ENCODE peak calls at places on chromosomes 11 and 22, in six cellular contexts. V is GM20000, G is cardiac fibroblast, X is AG10803, S is epithelial cell of esophagus, C is GM23338. R is an unnamed sample.

GRCh38 chr11:57456960-57457642 is 3.2 kb upstream of the RTN4RL2 start:
- DNase-seq in V (peak), G (peak), X (peak), S (peak), C (peak), R (peak)

GRCh38 chr11:94398101-94398500 is 3.1 kb downstream of the GPR83 start:
- DNase-seq in V (no peak), G (no peak), X (no peak), S (no peak), C (no peak), R (no peak)

GRCh38 chr11:8775341-8776133 is 92.9 kb downstream of the RPL27A start:
- DNase-seq in V (no peak), G (no peak), X (peak), S (peak), C (no peak), R (no peak)

GRCh38 chr11:34065505-34066203 is 14.1 kb downstream of the CAPRIN1 start:
- DNase-seq in V (no peak), G (peak), X (no peak), S (no peak), C (peak), R (no peak)

GRCh38 chr22:26610072-26610958 is 7.5 kb downstream of the CRYBB1 start:
- DNase-seq in V (peak), G (peak), X (peak), S (peak), C (no peak), R (peak)

GRCh38 chr22:43396934-43397457 is 14.8 kb upstream of the MPPED1 start:
- DNase-seq in V (no peak), G (no peak), X (no peak), S (no peak), C (no peak), R (no peak)

GRCh38 chr11:127345819-127346459 is 345.4 kb upstream of the KIRREL3 start:
- DNase-seq in V (peak), G (peak), X (peak), S (peak), C (peak), R (peak)

GRCh38 chr11:12705874-12706273 is 31.7 kb downstream of the TEAD1 start:
- DNase-seq in V (no peak), G (peak), X (peak), S (peak), C (no peak), R (peak)

GRCh38 chr22:46522743-46523300 is 14.6 kb downstream of the CELSR1 start:
- DNase-seq in V (no peak), G (no peak), X (no peak), S (no peak), C (no peak), R (no peak)

GRCh38 chr11:121089566-121089965 is 11.5 kb upstream of the TECTA start:
- DNase-seq in V (no peak), G (no peak), X (no peak), S (no peak), C (no peak), R (no peak)

GRCh38 chr22:32579533-32580220 is 105.1 kb downstream of the FBXO7 start:
- DNase-seq in V (no peak), G (no peak), X (peak), S (no peak), C (no peak), R (no peak)

GRCh38 chr11:86639172-86639571 is 33.2 kb downstream of the ME3 start:
- DNase-seq in V (no peak), G (no peak), X (no peak), S (no peak), C (no peak), R (no peak)

GRCh38 chr11:132402056-132402684 is 1031.8 kb downstream of the NTM start:
- DNase-seq in V (peak), G (peak), X (peak), S (peak), C (peak), R (no peak)

GRCh38 chr22:26585104-26585790 is 4.7 kb downstream of the TPST2 start:
- DNase-seq in V (no peak), G (peak), X (peak), S (peak), C (no peak), R (peak)

GRCh38 chr11:2883717-2884423 is 1.7 kb downstream of the CDKN1C start:
- DNase-seq in V (no peak), G (no peak), X (no peak), S (no peak), C (peak), R (no peak)

GRCh38 chr11:2886191-2886894 is 768 bp upstream of the CDKN1C start:
- DNase-seq in V (no peak), G (no peak), X (no peak), S (no peak), C (peak), R (no peak)

GRCh38 chr11:2884424-2884815 is 1.2 kb downstream of the CDKN1C start:
- DNase-seq in V (no peak), G (no peak), X (peak), S (no peak), C (no peak), R (no peak)

GRCh38 chr11:2885676-2886081 is at the start of gene CDKN1C:
- DNase-seq in V (peak), G (peak), X (peak), S (peak), C (peak), R (peak)

DNA sequence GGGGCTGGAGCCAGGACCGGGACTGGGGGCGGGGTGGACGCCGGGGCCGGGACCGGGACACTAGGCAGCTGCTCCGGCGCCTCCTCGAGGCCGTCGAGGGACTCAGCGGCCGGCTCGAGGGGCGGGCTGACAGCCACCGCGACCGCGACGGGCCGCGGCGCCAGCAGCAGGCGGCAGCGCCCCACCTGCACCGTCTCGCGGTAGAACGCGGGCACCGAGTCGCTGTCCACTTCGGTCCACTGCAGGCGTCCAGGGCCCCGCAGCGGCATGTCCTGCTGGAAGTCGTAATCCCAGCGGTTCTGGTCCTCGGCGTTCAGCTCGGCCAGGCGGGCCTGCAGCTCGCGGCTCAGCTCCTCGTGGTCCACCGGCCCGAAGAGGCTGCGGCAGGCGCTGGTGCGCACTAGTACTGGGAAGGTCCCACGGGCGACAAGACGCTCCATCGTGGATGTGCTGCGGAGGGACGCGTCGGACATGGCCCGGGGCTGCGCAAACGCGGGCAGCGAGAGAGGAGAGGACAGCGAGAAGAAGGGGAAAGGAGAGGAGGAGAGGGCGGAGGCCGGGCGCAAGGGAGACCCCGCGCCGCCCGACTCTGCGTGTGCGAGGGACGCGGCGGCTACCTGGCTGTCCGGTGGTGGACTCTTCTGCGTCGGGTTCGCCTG is 429 bp downstream of the CDKN1C start:
- DNase-seq in V (peak), G (peak), X (peak), S (peak), C (peak), R (peak)
- TF ChIP-seq CTCF in V (peak), G (no peak), X (peak), S (no peak), C (no peak), R (no peak)

GRCh38 chr11:1125803-1126202 is 31.9 kb upstream of the MUC5AC start:
- DNase-seq in V (peak), G (no peak), X (no peak), S (no peak), C (no peak), R (no peak)
- TF ChIP-seq CTCF in V (no peak), G (no peak), X (no peak), S (no peak), C (no peak), R (no peak)

GRCh38 chr11:37857726-37858125 is 1259.7 kb upstream of the RAG2 start:
- DNase-seq in V (no peak), G (no peak), X (no peak), S (no peak), C (peak), R (no peak)

GRCh38 chr11:37861671-37862070 is 1263.6 kb upstream of the RAG2 start:
- DNase-seq in V (no peak), G (no peak), X (no peak), S (no peak), C (no peak), R (no peak)

GRCh38 chr11:37858398-37858797 is 1260.4 kb upstream of the RAG2 start:
- DNase-seq in V (no peak), G (peak), X (no peak), S (peak), C (no peak), R (peak)
- TF ChIP-seq CTCF in V (no peak), G (no peak), X (no peak), S (peak), C (peak), R (peak)

GRCh38 chr22:50233223-50233622 is 11.6 kb downstream of the TUBGCP6 start:
- DNase-seq in V (no peak), G (no peak), X (no peak), S (no peak), C (no peak), R (no peak)

GRCh38 chr22:50236731-50237409 is 8.0 kb downstream of the TUBGCP6 start:
- DNase-seq in V (no peak), G (peak), X (no peak), S (peak), C (peak), R (no peak)

GRCh38 chr22:50228366-50228765 is 16.5 kb downstream of the TUBGCP6 start:
- DNase-seq in V (no peak), G (no peak), X (no peak), S (no peak), C (no peak), R (no peak)

GRCh38 chr22:50229370-50229769 is 15.5 kb downstream of the TUBGCP6 start:
- DNase-seq in V (no peak), G (no peak), X (no peak), S (no peak), C (no peak), R (no peak)

DNA sequence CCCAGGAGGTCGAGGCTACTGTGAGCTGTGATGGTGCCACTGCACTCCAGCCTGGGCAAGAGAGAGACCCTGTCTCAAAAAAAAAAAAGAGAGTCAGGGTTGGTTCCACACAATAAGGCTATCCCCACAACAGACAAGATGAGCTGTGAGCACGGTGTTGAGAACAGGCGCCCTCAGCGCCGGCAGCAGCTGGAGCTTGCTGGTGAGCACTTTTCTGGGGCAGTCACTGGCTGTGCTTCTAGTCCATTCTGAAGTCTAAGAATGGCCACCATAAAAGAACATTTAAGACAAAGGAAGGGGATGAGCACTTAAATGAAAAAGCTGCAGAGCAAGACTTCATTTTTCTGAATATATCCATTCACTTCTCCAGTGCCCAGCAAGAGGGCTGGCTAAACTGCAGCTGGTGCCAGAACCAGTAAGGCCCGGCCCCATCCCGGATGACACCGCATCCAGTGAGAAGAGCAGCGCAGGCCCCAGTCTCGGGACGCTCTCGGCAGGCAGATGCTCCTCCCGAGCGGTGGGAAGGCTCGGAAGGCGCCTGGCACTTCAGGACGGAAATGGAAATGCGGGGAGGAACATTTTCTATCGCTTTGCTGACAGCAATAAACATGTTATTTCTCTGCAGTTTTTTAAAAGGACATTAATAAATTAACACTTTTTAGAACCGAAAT is 12.2 kb downstream of the TUBGCP6 start:
- DNase-seq in V (no peak), G (no peak), X (no peak), S (no peak), C (no peak), R (no peak)
- TF ChIP-seq CTCF in V (no peak), G (no peak), X (no peak), S (no peak), C (no peak), R (no peak)

DNA sequence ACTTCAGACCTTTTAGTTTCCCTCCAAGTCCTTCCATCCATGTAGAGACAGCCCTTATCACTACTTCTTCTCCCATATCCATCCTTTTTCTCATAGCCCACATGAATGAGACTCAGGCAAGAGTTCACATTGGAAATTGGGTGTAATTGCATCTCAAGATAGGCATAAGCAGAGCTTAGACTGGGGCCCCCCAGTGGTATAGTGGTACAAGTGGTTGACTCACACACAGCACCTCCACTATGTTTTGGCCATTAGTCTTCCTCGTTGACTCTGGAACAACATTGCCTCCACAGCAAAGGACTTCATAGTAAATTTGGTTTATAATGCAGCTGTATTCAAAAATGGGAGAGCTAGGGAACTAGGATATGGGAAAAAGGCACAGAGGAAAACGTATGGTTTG is 2.6 kb downstream of the UBQLN3 start:
- DNase-seq in V (no peak), G (no peak), X (no peak), S (no peak), C (peak), R (no peak)
- TF ChIP-seq CTCF in V (no peak), G (no peak), X (no peak), S (no peak), C (no peak), R (no peak)

DNA sequence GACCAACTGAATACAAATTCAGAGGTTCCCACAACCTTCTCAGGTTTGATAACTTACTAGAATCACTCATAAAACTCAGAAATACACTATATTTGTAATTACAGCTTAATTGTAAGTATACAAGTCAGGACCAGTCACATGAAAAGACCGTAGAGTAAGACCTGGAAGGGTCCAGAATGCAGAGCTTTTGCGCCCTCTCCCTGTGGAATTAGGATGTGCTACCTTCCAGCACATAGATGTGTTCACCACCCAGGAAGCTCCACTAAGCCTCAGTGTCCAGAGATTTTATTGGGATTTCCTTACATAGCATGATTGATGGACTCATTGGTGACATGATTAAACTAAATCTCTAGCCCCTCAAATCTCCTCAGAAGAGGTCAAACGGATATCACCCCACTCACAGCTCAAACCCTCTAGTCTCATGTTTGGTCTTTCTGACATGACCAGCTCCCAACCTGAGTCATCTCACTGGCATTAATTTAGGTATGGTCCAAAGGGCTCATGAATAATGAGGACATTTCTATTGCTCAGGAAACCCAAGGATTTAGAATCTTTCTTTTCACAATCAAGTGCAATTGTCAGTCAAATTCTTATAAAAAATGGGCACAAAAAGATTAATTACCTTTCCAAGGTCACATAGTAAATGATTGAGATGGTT is 77.2 kb upstream of the UBASH3B start:
- DNase-seq in V (no peak), G (no peak), X (no peak), S (no peak), C (peak), R (peak)
- TF ChIP-seq CTCF in V (no peak), G (no peak), X (peak), S (no peak), C (peak), R (no peak)

GRCh38 chr11:96241351-96241841 is 101.6 kb downstream of the MAML2 start:
- DNase-seq in V (no peak), G (no peak), X (no peak), S (no peak), C (peak), R (no peak)
- TF ChIP-seq CTCF in V (peak), G (no peak), X (no peak), S (no peak), C (peak), R (peak)

GRCh38 chr11:123653405-123653996 is 923 bp downstream of the SCN3B start:
- DNase-seq in V (no peak), G (no peak), X (no peak), S (peak), C (no peak), R (no peak)
- TF ChIP-seq CTCF in V (no peak), G (no peak), X (no peak), S (no peak), C (peak), R (peak)

R was measured in MCF 10A.